ENCODE peak calls at places on chromosome 20, in nine cellular contexts. A is adrenal gland; K is stimulated activated naive CD8-positive, alpha-beta T cell treated with anti-CD3 and anti-CD28 coated beads, Interleukin-15, amount 100 ng/mL, for 72 hours; I is adipocyte; M is upper lobe of right lung; G is kidney; U is neural crest cell; E is spleen; P is NCI-H774. W is an unnamed sample.

GRCh38 chr20:32400476-32400875 is 42.3 kb downstream of the ASXL1 start:
- DNase-seq in A (no peak), K (no peak), I (no peak), M (no peak), G (no peak), U (no peak), E (no peak), P (no peak), W (no peak)

GRCh38 chr20:38001173-38001875 is 31.9 kb downstream of the TTI1 start:
- DNase-seq in A (no peak), K (no peak), I (peak; percentile 60), M (no peak), G (no peak), U (no peak), E (no peak), P (no peak), W (no peak)

GRCh38 chr20:41047975-41048305 is 19.3 kb downstream of the TOP1 start:
- DNase-seq in A (no peak), K (no peak), I (peak; percentile 72), M (no peak), G (no peak), U (no peak), E (no peak), P (no peak), W (no peak)

GRCh38 chr20:19077370-19078220 is 134.8 kb upstream of the SLC24A3 start:
- DNase-seq in A (no peak), K (no peak), I (no peak), M (no peak), G (no peak), U (no peak), E (no peak), P (no peak), W (no peak)

GRCh38 chr20:33862709-33863403 is 51.7 kb downstream of the CHMP4B start:
- DNase-seq in A (peak; percentile 67), K (peak; percentile 44), I (peak; percentile 90), M (peak; percentile 77), G (peak; percentile 75), U (peak; percentile 80), E (peak; percentile 82), P (no peak), W (peak; percentile 85)

GRCh38 chr20:41222703-41223102 is 85.4 kb downstream of the PLCG1 start:
- DNase-seq in A (no peak), K (no peak), I (peak; percentile 78), M (no peak), G (no peak), U (no peak), E (no peak), P (no peak), W (no peak)

GRCh38 chr20:11922561-11922960 is 4.9 kb downstream of the BTBD3 start:
- DNase-seq in A (no peak), K (no peak), I (no peak), M (no peak), G (no peak), U (no peak), E (no peak), P (no peak), W (no peak)

GRCh38 chr20:63121749-63122405 is 94.1 kb downstream of the YTHDF1 start:
- DNase-seq in A (no peak), K (no peak), I (no peak), M (peak; percentile 40), G (no peak), U (no peak), E (peak; percentile 35), P (no peak), W (peak; percentile 77)

GRCh38 chr20:42093041-42093440 is 474.9 kb upstream of the CHD6 start:
- DNase-seq in A (no peak), K (no peak), I (no peak), M (no peak), G (no peak), U (no peak), E (no peak), P (no peak), W (no peak)

GRCh38 chr20:58906894-58907293 is 54.4 kb downstream of the GNAS start:
- DNase-seq in A (peak; percentile 50), K (no peak), I (peak; percentile 77), M (no peak), G (no peak), U (no peak), E (no peak), P (no peak), W (no peak)

GRCh38 chr20:18165553-18165952 is 27.9 kb downstream of the KAT14 start:
- DNase-seq in A (no peak), K (no peak), I (no peak), M (no peak), G (no peak), U (no peak), E (no peak), P (no peak), W (no peak)

GRCh38 chr20:43508106-43508505 is 609 bp downstream of the L3MBTL1 start:
- DNase-seq in A (no peak), K (no peak), I (no peak), M (no peak), G (no peak), U (no peak), E (peak; percentile 79), P (no peak), W (no peak)

GRCh38 chr20:55961351-55962320 is 43.7 kb downstream of the CBLN4 start:
- DNase-seq in A (peak; percentile 67), K (no peak), I (no peak), M (no peak), G (peak; percentile 65), U (no peak), E (no peak), P (no peak), W (no peak)

GRCh38 chr20:46253391-46253790 is 54.9 kb downstream of the CDH22 start:
- DNase-seq in A (peak; percentile 78), K (no peak), I (peak; percentile 3), M (no peak), G (no peak), U (no peak), E (no peak), P (peak; percentile 15), W (no peak)

GRCh38 chr20:31811796-31812728 is 7.1 kb upstream of the MYLK2 start:
- DNase-seq in A (peak; percentile 33), K (no peak), I (peak; percentile 68), M (no peak), G (no peak), U (no peak), E (no peak), P (no peak), W (peak; percentile 74)

GRCh38 chr20:21609981-21610380 is 95.5 kb upstream of the PAX1 start:
- DNase-seq in A (no peak), K (no peak), I (no peak), M (no peak), G (no peak), U (no peak), E (no peak), P (no peak), W (no peak)

W was measured in RWPE2.